ENCODE peak calls at places on chromosomes 6 and 20, in four cellular contexts. I is ascending aorta, M is HCT116, G is lower lobe of right lung. E is an unnamed sample.

GRCh38 chr6:2000962-2001361 is 244.4 kb downstream of the GMDS start:
- DNase-seq in M (no peak), I (no peak), G (no peak), E (no peak)

GRCh38 chr20:62103508-62104233 is 18.6 kb upstream of the LSM14B start:
- DNase-seq in I (no peak), M (no peak), G (no peak), E (no peak)

GRCh38 chr20:63083831-63084562 is 77.2 kb upstream of the BHLHE23 start:
- DNase-seq in G (peak; percentile 37), M (no peak), I (no peak), E (no peak)

GRCh38 chr6:169864148-169865030 is 113.0 kb downstream of the ERMARD start:
- DNase-seq in I (no peak), G (no peak), M (no peak), E (no peak)

GRCh38 chr6:71375676-71376075 is 87.1 kb downstream of the OGFRL1 start:
- DNase-seq in I (no peak), M (no peak), G (no peak), E (no peak)

GRCh38 chr6:157272866-157273755 is 50.2 kb downstream of the TMEM242 start:
- DNase-seq in I (no peak), M (no peak), G (no peak), E (no peak)

GRCh38 chr6:106739387-106739786 is 110.0 kb downstream of the QRSL1 start:
- DNase-seq in M (no peak), I (peak; percentile 27), G (peak; percentile 50), E (no peak)

GRCh38 chr6:2718334-2719052 is 32.2 kb downstream of the MYLK4 start:
- DNase-seq in M (no peak), G (no peak), I (no peak), E (no peak)

GRCh38 chr6:109449789-109450673 is 5.5 kb downstream of the MICAL1 start:
- DNase-seq in M (no peak), I (no peak), G (no peak), E (no peak)

GRCh38 chr20:49594143-49594928 is 26.4 kb upstream of the PTGIS start:
- DNase-seq in M (no peak), G (no peak), I (no peak), E (peak; percentile 70)

GRCh38 chr6:3281669-3282460 is 23.1 kb downstream of the PSMG4 start:
- DNase-seq in M (no peak), G (no peak), I (no peak), E (no peak)

GRCh38 chr20:48212806-48213509 is 427.7 kb upstream of the SULF2 start:
- DNase-seq in M (no peak), G (no peak), I (no peak), E (no peak)

GRCh38 chr6:161100072-161100471 is 108.5 kb downstream of the MAP3K4 start:
- DNase-seq in G (no peak), M (no peak), I (no peak), E (peak; percentile 10)

GRCh38 chr20:19958923-19959322 is 58.2 kb upstream of the NAA20 start:
- DNase-seq in G (no peak), I (no peak), M (no peak), E (no peak)

GRCh38 chr6:13454286-13455221 is 32.8 kb downstream of the GFOD1 start:
- DNase-seq in I (peak; percentile 26), M (no peak), G (peak; percentile 64), E (no peak)

GRCh38 chr6:156028310-156029131 is 572.9 kb upstream of the NOX3 start:
- DNase-seq in G (no peak), I (no peak), M (no peak), E (no peak)

DNA sequence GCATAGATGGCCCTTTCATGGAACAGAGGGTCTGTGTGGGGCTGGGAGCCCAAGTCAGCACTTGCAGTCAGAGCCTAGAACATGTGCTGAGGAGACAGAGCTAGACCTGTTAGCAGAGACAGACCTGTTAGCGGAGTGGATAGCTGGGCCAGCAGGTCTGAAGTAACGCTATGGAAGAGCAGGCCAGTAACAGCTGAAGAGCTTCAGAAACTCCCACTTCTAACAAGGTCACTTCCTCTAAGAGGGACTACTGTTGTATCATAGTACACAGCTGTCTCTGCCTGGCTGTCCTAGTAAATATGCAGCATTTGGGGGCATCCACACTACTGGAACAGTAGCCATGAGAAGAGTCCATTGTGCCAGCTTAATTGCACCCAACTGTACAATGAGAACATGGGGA is 41.2 kb upstream of the POLR1H start:
- DNase-seq in M (no peak), G (no peak), I (no peak), E (no peak)
- H3K4me3 ChIP-seq in M (no peak overlapping the region), G (no peak overlapping the region), I (no peak overlapping the region), E (no peak overlapping the region)

DNA sequence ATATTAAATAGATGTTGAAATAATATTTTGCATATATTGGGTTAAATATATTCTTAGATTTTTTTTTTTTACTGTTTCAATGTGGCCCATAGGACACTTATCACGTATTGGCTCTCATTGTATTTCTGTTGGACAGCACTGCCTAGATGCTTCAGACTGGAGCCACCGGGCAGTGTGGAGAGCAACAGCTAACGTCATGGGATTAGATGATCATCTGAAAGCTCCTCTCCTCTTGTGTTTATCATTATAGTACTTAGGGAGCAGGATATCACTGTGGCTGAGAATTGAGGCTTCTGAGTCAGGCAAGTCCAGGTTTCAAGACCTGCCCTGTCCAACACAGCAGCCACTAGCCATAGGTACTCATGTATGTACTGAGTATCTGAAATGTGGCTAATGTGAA is 87.4 kb downstream of the ZHX3 start:
- DNase-seq in G (no peak), M (no peak), I (no peak), E (no peak)
- H3K27ac ChIP-seq in G (no peak overlapping the region), M (no peak overlapping the region), I (peak overlapping the region; percentile 52), E (no peak overlapping the region)

GRCh38 chr20:46683620-46683938 is 5.7 kb downstream of the TP53RK start:
- DNase-seq in I (no peak), G (no peak), M (no peak), E (no peak)
- H3K4me3 ChIP-seq in I (peak overlapping the region; percentile 35), G (peak overlapping the region; percentile 44), M (no peak overlapping the region), E (peak overlapping the region; percentile 1)

GRCh38 chr6:47743744-47744143 is 38.1 kb upstream of the OPN5 start:
- DNase-seq in G (no peak), M (no peak), I (no peak), E (no peak)

GRCh38 chr6:47740714-47741113 is 41.1 kb upstream of the OPN5 start:
- DNase-seq in I (no peak), G (no peak), M (no peak), E (no peak)

GRCh38 chr6:47737406-47737805 is 39.0 kb downstream of the ADGRF4 start:
- DNase-seq in G (no peak), M (no peak), I (no peak), E (no peak)

GRCh38 chr6:47736083-47736700 is 37.8 kb downstream of the ADGRF4 start:
- DNase-seq in I (no peak), G (no peak), M (no peak), E (no peak)

DNA sequence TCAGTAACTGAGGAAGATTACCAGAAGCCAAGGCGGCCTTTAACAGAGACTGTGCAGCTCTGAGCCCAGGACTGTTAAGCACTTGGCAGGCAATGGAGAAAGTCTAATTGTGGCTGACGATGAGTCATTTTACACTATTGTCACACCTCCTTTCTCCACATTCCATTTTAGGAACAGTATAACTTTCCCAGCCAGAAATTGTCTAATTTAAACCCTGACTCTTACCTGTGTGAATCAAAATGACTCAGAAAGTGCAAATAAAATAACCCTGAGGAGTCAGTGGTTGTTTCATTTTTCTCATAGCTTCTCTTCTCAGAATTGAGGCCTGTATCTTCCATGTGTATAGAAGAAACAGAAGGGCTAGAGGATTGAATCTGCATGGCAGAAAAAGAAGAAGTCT is 40.0 kb upstream of the OPN5 start:
- DNase-seq in M (peak; percentile 12), I (no peak), G (no peak), E (peak; percentile 19)
- H3K27ac ChIP-seq in M (no peak overlapping the region), I (no peak overlapping the region), G (no peak overlapping the region), E (no peak overlapping the region)

GRCh38 chr6:125030969-125031368 is 68.7 kb downstream of the RNF217 start:
- DNase-seq in I (no peak), M (no peak), G (no peak), E (no peak)
- H3K4me3 ChIP-seq in I (no peak overlapping the region), M (no peak overlapping the region), G (no peak overlapping the region), E (no peak overlapping the region)

DNA sequence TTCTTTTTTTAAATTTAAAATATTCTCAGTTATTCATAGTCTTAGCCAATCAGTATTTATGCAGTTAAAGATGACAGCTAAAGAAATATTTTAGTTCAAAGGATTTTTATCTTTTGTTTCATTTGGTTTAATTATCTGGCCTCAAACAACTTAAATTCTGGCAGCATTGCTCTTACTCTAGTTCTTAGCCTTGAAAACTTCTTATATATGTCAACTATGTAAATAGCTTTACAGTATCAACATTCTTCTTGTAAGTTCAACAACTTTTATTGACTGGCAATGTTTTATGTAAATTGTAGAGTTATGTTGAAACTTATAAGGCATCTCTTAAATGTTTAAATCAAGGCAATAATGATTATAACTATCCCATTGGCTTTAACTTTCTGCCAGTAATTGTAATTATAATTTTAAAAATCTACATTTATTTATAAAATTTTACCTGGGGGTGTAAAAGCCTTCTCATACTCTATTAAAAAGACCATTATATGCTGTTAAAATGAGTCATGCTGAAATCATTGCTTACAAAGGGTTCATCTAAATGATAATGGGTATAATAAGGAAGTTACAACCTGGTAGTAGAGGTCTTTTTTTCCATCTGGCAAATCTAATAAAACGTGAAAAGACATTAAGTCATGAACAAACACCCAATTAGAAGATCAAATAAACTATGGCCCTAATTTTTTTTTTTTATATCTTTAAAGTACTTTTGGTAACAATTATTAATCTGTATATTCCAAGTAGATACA is 45.8 kb upstream of the FAM184A start:
- DNase-seq in M (no peak), I (no peak), G (no peak), E (no peak)
- H3K27ac ChIP-seq in M (peak overlapping the region; percentile 23), I (no peak overlapping the region), G (no peak overlapping the region), E (no peak overlapping the region)

GRCh38 chr20:40683894-40684268 is 5.2 kb downstream of the MAFB start:
- DNase-seq in M (no peak), I (no peak), G (no peak), E (no peak)
- H3K4me3 ChIP-seq in M (no peak overlapping the region), I (no peak overlapping the region), G (peak overlapping the region; percentile 79), E (no peak overlapping the region)

GRCh38 chr20:33721391-33722140 is 1.5 kb upstream of the PXMP4 start:
- DNase-seq in G (no peak), M (no peak), I (no peak), E (no peak)

GRCh38 chr20:33719989-33720709 is at the start of gene PXMP4:
- DNase-seq in M (peak; percentile 98), G (peak; percentile 91), I (peak; percentile 83), E (peak; percentile 89)

GRCh38 chr20:33716498-33716897 is 3.6 kb downstream of the PXMP4 start:
- DNase-seq in M (no peak), I (no peak), G (no peak), E (no peak)

GRCh38 chr20:33724439-33725094 is 4.5 kb upstream of the PXMP4 start:
- DNase-seq in I (no peak), G (no peak), M (no peak), E (no peak)

GRCh38 chr20:33719277-33719988 is 677 bp downstream of the PXMP4 start:
- DNase-seq in M (no peak), G (no peak), I (no peak), E (no peak)
- H3K27ac ChIP-seq in M (peak overlapping the region; percentile 44), G (peak overlapping the region; percentile 84), I (peak overlapping the region; percentile 68), E (no peak overlapping the region)

GRCh38 chr6:31945154-31945506 is 765 bp upstream of the CFB start:
- DNase-seq in M (no peak), I (no peak), G (no peak), E (no peak)
- H3K4me3 ChIP-seq in M (no peak overlapping the region), I (peak overlapping the region; percentile 28), G (peak overlapping the region; percentile 39), E (no peak overlapping the region)

DNA sequence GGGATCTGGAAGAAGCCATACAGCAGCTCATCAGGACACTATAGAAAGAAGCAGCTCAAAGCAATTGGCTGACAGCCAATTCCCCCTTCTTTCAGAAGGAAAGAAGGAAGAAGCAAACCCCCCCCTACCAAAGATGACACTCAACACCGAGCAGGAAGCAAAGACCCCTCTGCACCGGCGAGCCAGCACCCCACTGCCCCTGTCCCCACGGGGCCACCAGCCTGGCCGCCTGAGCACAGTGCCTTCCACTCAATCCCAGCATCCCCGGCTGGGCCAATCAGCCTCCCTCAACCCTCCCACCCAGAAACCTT is 1.2 kb downstream of the REM1 start:
- DNase-seq in I (no peak), G (no peak), M (no peak), E (no peak)
- H3K27ac ChIP-seq in I (peak overlapping the region; percentile 82), G (no peak overlapping the region), M (no peak overlapping the region), E (no peak overlapping the region)